ENCODE peak calls at places on chromosome 2, in eight cellular contexts. F, S, M, Y, U, K, I and X are unnamed samples.

GRCh38 chr2:241852981-241853631 is 5.6 kb downstream of the PDCD1 start:
- DNase-seq in K (no peak), U (no peak), M (no peak), I (no peak), F (no peak), S (no peak), Y (no peak), X (no peak)

GRCh38 chr2:60365556-60365955 is 187.9 kb downstream of the BCL11A start:
- DNase-seq in U (no peak), S (no peak), Y (no peak), M (no peak), F (no peak), I (peak), K (peak), X (peak)

GRCh38 chr2:127063701-127064590 is 43.0 kb downstream of the BIN1 start:
- DNase-seq in F (no peak), S (no peak), Y (no peak), U (no peak), I (no peak), K (no peak), M (peak), X (no peak)

GRCh38 chr2:236179653-236180500 is 11.7 kb upstream of the GBX2 start:
- DNase-seq in Y (no peak), S (no peak), F (no peak), K (no peak), U (peak), M (no peak), I (peak), X (peak)

GRCh38 chr2:44920751-44921150 is 20.8 kb upstream of the SIX3 start:
- DNase-seq in Y (no peak), I (no peak), K (no peak), S (no peak), M (no peak), U (no peak), F (no peak), X (no peak)

GRCh38 chr2:132503621-132504200 is 87.1 kb downstream of the GPR39 start:
- DNase-seq in I (peak), S (no peak), K (no peak), F (no peak), Y (no peak), U (no peak), M (no peak), X (peak)

GRCh38 chr2:119758881-119759450 is 756 bp upstream of the PTPN4 start:
- DNase-seq in Y (no peak), S (no peak), U (no peak), F (no peak), M (no peak), I (no peak), K (no peak), X (no peak)

GRCh38 chr2:75587954-75588587 is 27.3 kb upstream of the EVA1A start:
- DNase-seq in U (no peak), Y (peak), K (no peak), M (no peak), I (peak), S (no peak), F (no peak), X (peak)

GRCh38 chr2:121478996-121479735 is 51.5 kb upstream of the RNU4ATAC start:
- DNase-seq in K (no peak), F (no peak), Y (no peak), M (no peak), S (no peak), U (no peak), I (no peak), X (no peak)

GRCh38 chr2:194096402-194096801 is 1560.6 kb upstream of the SLC39A10 start:
- DNase-seq in S (no peak), F (no peak), M (no peak), U (no peak), K (no peak), Y (no peak), I (no peak), X (no peak)

GRCh38 chr2:15243762-15244161 is 317.4 kb downstream of the NBAS start:
- DNase-seq in Y (no peak), F (peak), U (no peak), M (no peak), S (no peak), K (no peak), I (peak), X (peak)

GRCh38 chr2:28273751-28274150 is 118.9 kb upstream of the FOSL2 start:
- DNase-seq in S (no peak), I (peak), U (no peak), F (no peak), K (no peak), Y (no peak), M (no peak), X (no peak)

GRCh38 chr2:19833978-19834377 is 67.8 kb downstream of the TTC32 start:
- DNase-seq in Y (no peak), I (no peak), F (no peak), K (no peak), U (no peak), M (no peak), S (no peak), X (no peak)

GRCh38 chr2:48343154-48343553 is 186.8 kb upstream of the STON1 start:
- DNase-seq in I (no peak), K (no peak), Y (no peak), M (no peak), U (no peak), S (no peak), F (no peak), X (no peak)

GRCh38 chr2:45248214-45248613 is 239.0 kb upstream of the SIX2 start:
- DNase-seq in Y (no peak), F (no peak), U (no peak), M (no peak), K (no peak), I (no peak), S (no peak), X (no peak)

GRCh38 chr2:191001624-191002023 is 12.3 kb downstream of the STAT1 start:
- DNase-seq in F (no peak), S (no peak), M (no peak), K (no peak), Y (no peak), I (no peak), U (no peak), X (no peak)

DNA sequence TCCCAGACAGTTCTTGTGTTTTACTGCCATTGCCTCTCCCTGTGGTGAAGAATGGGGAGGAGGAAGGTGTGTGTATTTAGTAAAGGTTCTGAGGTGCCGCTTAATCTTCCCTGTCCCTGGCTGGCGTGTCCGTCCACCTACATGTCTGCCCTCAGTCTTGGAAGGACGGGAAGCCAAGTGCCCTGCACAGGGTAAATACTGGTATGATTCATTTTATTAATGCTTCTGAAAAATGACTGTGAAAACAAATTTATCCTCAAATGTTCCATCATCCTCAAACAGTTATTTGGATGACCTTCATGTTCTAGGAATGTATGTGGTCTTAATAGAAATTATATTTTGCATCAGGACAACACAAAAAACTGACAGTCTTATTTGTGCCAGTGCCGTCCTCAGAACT is 6.6 kb downstream of the EPAS1 start:
- DNase-seq in I (peak), M (no peak), U (no peak), S (no peak), F (no peak), Y (no peak), K (no peak), X (no peak)
- H3K4me3 ChIP-seq in I (no peak), M (no peak), U (no peak), S (no peak), F (no peak), Y (no peak), K (no peak), X (no peak)

GRCh38 chr2:204850576-204850975 is 305.3 kb downstream of the PARD3B start:
- DNase-seq in K (no peak), F (no peak), Y (no peak), M (no peak), S (no peak), U (no peak), I (no peak), X (no peak)
- TF ChIP-seq CTCF in K (no peak), F (no peak), Y (no peak), M (no peak), S (no peak), U (no peak), I (no peak), X (no peak)

GRCh38 chr2:237512774-237513466 is 25.9 kb downstream of the MLPH start:
- DNase-seq in F (peak), S (peak), K (peak), M (peak), Y (peak), I (peak), U (peak), X (peak)
- H3K4me3 ChIP-seq in F (no peak), S (no peak), K (no peak), M (no peak), Y (no peak), I (no peak), U (no peak), X (no peak)

GRCh38 chr2:178419123-178419522 is 31.9 kb downstream of the PRKRA start:
- DNase-seq in U (no peak), I (no peak), F (no peak), M (no peak), Y (no peak), K (no peak), S (no peak), X (peak)
- TF ChIP-seq CTCF in U (no peak), I (peak), F (peak), M (no peak), Y (peak), K (peak), S (peak), X (peak)

GRCh38 chr2:85583667-85584353 is 421 bp upstream of the VAMP5 start:
- DNase-seq in F (no peak), I (no peak), U (no peak), K (no peak), Y (no peak), M (peak), S (no peak), X (no peak)

GRCh38 chr2:85585781-85586105 is 1.5 kb downstream of the VAMP5 start:
- DNase-seq in F (peak), K (no peak), S (no peak), I (peak), M (no peak), U (no peak), Y (no peak), X (no peak)

GRCh38 chr2:85584354-85584856 is at the start of gene VAMP5:
- DNase-seq in U (peak), S (no peak), I (peak), F (no peak), Y (no peak), M (peak), K (no peak), X (no peak)

GRCh38 chr2:85582467-85582866 is 1.8 kb upstream of the VAMP5 start:
- DNase-seq in F (no peak), K (no peak), I (no peak), U (no peak), Y (no peak), S (no peak), M (peak), X (no peak)

DNA sequence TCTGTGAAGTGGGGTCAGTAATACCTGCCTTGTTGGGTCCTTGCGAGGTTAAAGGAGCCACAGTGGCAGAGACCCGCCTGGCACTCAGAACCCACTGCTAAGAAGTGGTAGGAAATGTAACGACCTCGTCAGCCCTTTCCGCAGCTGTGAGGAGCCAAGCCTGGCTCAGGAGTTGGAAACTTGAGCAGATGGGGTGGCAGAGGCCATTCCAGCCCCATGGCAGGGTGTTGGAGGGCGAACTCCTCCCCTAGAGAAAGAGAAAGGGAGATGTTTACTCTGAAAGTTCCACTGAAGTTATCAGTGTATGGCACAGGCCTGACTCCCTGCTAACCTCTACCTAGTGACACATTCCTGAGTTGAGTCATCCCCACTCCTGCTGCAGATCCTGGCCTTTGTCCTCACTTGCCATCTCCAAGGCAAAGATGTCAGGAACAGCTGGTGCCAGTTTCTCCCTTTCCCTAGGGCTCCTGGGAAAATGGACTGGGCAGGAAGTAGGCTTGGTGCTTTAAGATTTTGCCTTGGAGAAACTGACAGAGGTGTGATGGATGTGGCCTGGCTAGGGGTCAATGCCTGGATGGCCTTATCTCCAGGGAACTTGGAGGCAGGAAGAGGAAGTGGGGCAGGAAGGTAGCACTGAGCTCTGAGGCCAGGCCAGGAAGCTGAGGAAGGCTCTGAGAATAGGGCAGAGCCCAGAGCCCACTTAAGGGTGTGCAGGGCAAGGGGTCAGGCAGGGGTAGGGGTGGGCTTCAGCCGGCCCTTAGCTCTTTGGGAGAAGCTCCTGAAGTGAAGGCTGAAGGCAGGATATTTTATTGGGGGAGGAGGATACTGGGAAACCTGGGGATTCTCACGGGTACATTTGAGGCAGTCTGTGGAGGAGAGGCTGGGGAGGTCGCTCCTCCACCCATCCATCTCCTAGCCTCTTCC is 888 bp downstream of the VAMP5 start:
- DNase-seq in U (no peak), I (peak), K (peak), M (peak), S (no peak), Y (no peak), F (peak), X (peak)
- H3K4me3 ChIP-seq in U (peak), I (peak), K (no peak), M (peak), S (peak), Y (peak), F (no peak), X (peak)

GRCh38 chr2:23386422-23387220 is 1.6 kb downstream of the KLHL29 start:
- DNase-seq in S (no peak), K (no peak), M (peak), Y (no peak), F (no peak), U (peak), I (peak), X (peak)
- TF ChIP-seq CTCF in S (no peak), K (no peak), M (no peak), Y (peak), F (no peak), U (no peak), I (no peak), X (peak)